ENCODE peak calls at places on chromosomes 5 and 9, in eight cellular contexts. H is ovary; Q is astrocyte; N is CD8-positive, alpha-beta T cell; Z is stomach; G is astrocyte of the spinal cord; O is mammary epithelial cell; C is left ventricle myocardium inferior. A is an unnamed sample.

GRCh38 chr9:27945386-27945785 is 372.1 kb upstream of the C9orf72 start:
- DNase-seq in H (no peak), Q (peak), N (no peak), Z (no peak), G (peak), O (peak), C (no peak), A (peak)

GRCh38 chr5:149355688-149356087 is 2.2 kb upstream of the PCYOX1L start:
- DNase-seq in H (no peak), Q (no peak), N (no peak), Z (no peak), G (no peak), O (peak), C (no peak), A (peak)

GRCh38 chr5:67842806-67843205 is 372.8 kb upstream of the PIK3R1 start:
- DNase-seq in H (no peak), Q (peak), N (no peak), Z (no peak), G (peak), O (peak), C (no peak), A (peak)

GRCh38 chr9:108994695-108995094 is 18.6 kb downstream of the CTNNAL1 start:
- DNase-seq in H (peak), Q (peak), N (no peak), Z (peak), G (peak), O (no peak), C (peak), A (peak)

GRCh38 chr9:113588242-113588810 is 124.8 kb downstream of the RGS3 start:
- DNase-seq in H (no peak), Q (no peak), N (no peak), Z (peak), G (no peak), O (no peak), C (peak), A (no peak)

GRCh38 chr9:82540175-82540574 is 522.8 kb downstream of the RASEF start:
- DNase-seq in H (no peak), Q (no peak), N (no peak), Z (no peak), G (no peak), O (peak), C (no peak), A (peak)

GRCh38 chr5:147017621-147018020 is 139.1 kb upstream of the PPP2R2B start:
- DNase-seq in H (no peak), Q (no peak), N (no peak), Z (no peak), G (no peak), O (no peak), C (no peak), A (no peak)

GRCh38 chr5:165161204-165161603 is 1655.8 kb downstream of the MAT2B start:
- DNase-seq in H (no peak), Q (no peak), N (no peak), Z (no peak), G (no peak), O (no peak), C (no peak), A (no peak)

GRCh38 chr5:52895572-52896296 is 93.4 kb upstream of the ITGA2 start:
- DNase-seq in H (no peak), Q (no peak), N (no peak), Z (no peak), G (no peak), O (no peak), C (no peak), A (no peak)

GRCh38 chr9:109468927-109469326 is 29.2 kb downstream of the PTPN3 start:
- DNase-seq in H (no peak), Q (no peak), N (no peak), Z (no peak), G (no peak), O (peak), C (no peak), A (peak)

GRCh38 chr9:99143661-99144060 is 38.7 kb downstream of the TGFBR1 start:
- DNase-seq in H (no peak), Q (no peak), N (no peak), Z (no peak), G (no peak), O (peak), C (no peak), A (peak)

GRCh38 chr5:153613143-153613542 is 122.7 kb downstream of the GRIA1 start:
- DNase-seq in H (no peak), Q (peak), N (no peak), Z (no peak), G (peak), O (no peak), C (no peak), A (peak)

GRCh38 chr9:22052376-22052945 is 43.4 kb upstream of the CDKN2B start:
- DNase-seq in H (no peak), Q (peak), N (no peak), Z (no peak), G (peak), O (peak), C (no peak), A (peak)

GRCh38 chr5:94562327-94562971 is 56.0 kb downstream of the KIAA0825 start:
- DNase-seq in H (no peak), Q (no peak), N (no peak), Z (no peak), G (no peak), O (no peak), C (no peak), A (peak)

GRCh38 chr9:23041466-23041865 is 594.8 kb downstream of the DMRTA1 start:
- DNase-seq in H (no peak), Q (no peak), N (no peak), Z (no peak), G (no peak), O (no peak), C (no peak), A (peak)

GRCh38 chr5:38070304-38070703 is 188.1 kb upstream of the EGFLAM start:
- DNase-seq in H (no peak), Q (no peak), N (no peak), Z (no peak), G (no peak), O (no peak), C (no peak), A (no peak)

GRCh38 chr5:80184235-80185023 is 71.4 kb downstream of the SERINC5 start:
- DNase-seq in H (no peak), Q (no peak), N (no peak), Z (peak), G (no peak), O (no peak), C (no peak), A (peak)

GRCh38 chr5:102453716-102454115 is 45.1 kb downstream of the SLCO6A1 start:
- DNase-seq in H (no peak), Q (no peak), N (no peak), Z (no peak), G (no peak), O (no peak), C (no peak), A (no peak)

GRCh38 chr9:34500623-34501267 is 22.0 kb downstream of the ENHO start:
- DNase-seq in H (peak), Q (no peak), N (peak), Z (peak), G (peak), O (peak), C (peak), A (peak)

GRCh38 chr5:133892774-133893173 is 75.7 kb downstream of the C5orf15 start:
- DNase-seq in H (no peak), Q (no peak), N (no peak), Z (no peak), G (no peak), O (no peak), C (no peak), A (no peak)

GRCh38 chr9:17520264-17521058 is 58.4 kb upstream of the SH3GL2 start:
- DNase-seq in H (no peak), Q (no peak), N (no peak), Z (no peak), G (no peak), O (no peak), C (no peak), A (no peak)

GRCh38 chr5:61431923-61432620 is 100.0 kb downstream of the ZSWIM6 start:
- DNase-seq in H (peak), Q (peak), N (no peak), Z (no peak), G (no peak), O (peak), C (no peak), A (no peak)

GRCh38 chr5:66442951-66443445 is 153.2 kb upstream of the MAST4 start:
- DNase-seq in H (peak), Q (peak), N (no peak), Z (no peak), G (no peak), O (no peak), C (no peak), A (no peak)

GRCh38 chr5:56941981-56942380 is 9.9 kb downstream of the MIER3 start:
- DNase-seq in H (no peak), Q (peak), N (no peak), Z (no peak), G (peak), O (no peak), C (no peak), A (no peak)

GRCh38 chr5:75664933-75665332 is 52.3 kb downstream of the POC5 start:
- DNase-seq in H (no peak), Q (no peak), N (no peak), Z (no peak), G (no peak), O (no peak), C (no peak), A (no peak)

GRCh38 chr9:122988141-122988540 is 45.3 kb upstream of the GPR21 start:
- DNase-seq in H (no peak), Q (no peak), N (no peak), Z (no peak), G (no peak), O (no peak), C (no peak), A (no peak)

GRCh38 chr5:14449052-14449661 is 132.4 kb upstream of the OTULINL start:
- DNase-seq in H (peak), Q (peak), N (no peak), Z (no peak), G (peak), O (peak), C (no peak), A (no peak)

GRCh38 chr5:20113930-20114329 is 125.9 kb upstream of the CDH18 start:
- DNase-seq in H (no peak), Q (no peak), N (no peak), Z (no peak), G (no peak), O (no peak), C (no peak), A (no peak)

GRCh38 chr5:154478224-154478565 is at the start of gene HAND1:
- DNase-seq in H (peak), Q (no peak), N (no peak), Z (peak), G (no peak), O (no peak), C (peak), A (peak)

GRCh38 chr9:87271696-87272477 is 225.8 kb upstream of the DAPK1 start:
- DNase-seq in H (no peak), Q (no peak), N (no peak), Z (no peak), G (no peak), O (no peak), C (no peak), A (no peak)

GRCh38 chr5:174245506-174245905 is 200.0 kb downstream of the NSG2 start:
- DNase-seq in H (no peak), Q (peak), N (no peak), Z (no peak), G (peak), O (no peak), C (no peak), A (no peak)

GRCh38 chr9:127923046-127923445 is 6.2 kb upstream of the ST6GALNAC4 start:
- DNase-seq in H (no peak), Q (no peak), N (no peak), Z (no peak), G (no peak), O (no peak), C (no peak), A (no peak)

GRCh38 chr9:127925959-127926949 is 4.3 kb downstream of the PIP5KL1 start:
- DNase-seq in H (no peak), Q (no peak), N (peak), Z (no peak), G (no peak), O (no peak), C (no peak), A (no peak)

GRCh38 chr9:127923771-127924170 is 6.8 kb downstream of the PIP5KL1 start:
- DNase-seq in H (no peak), Q (peak), N (no peak), Z (no peak), G (peak), O (peak), C (no peak), A (peak)

GRCh38 chr9:127926961-127927456 is 3.6 kb downstream of the PIP5KL1 start:
- DNase-seq in H (no peak), Q (no peak), N (peak), Z (no peak), G (no peak), O (peak), C (no peak), A (no peak)

DNA sequence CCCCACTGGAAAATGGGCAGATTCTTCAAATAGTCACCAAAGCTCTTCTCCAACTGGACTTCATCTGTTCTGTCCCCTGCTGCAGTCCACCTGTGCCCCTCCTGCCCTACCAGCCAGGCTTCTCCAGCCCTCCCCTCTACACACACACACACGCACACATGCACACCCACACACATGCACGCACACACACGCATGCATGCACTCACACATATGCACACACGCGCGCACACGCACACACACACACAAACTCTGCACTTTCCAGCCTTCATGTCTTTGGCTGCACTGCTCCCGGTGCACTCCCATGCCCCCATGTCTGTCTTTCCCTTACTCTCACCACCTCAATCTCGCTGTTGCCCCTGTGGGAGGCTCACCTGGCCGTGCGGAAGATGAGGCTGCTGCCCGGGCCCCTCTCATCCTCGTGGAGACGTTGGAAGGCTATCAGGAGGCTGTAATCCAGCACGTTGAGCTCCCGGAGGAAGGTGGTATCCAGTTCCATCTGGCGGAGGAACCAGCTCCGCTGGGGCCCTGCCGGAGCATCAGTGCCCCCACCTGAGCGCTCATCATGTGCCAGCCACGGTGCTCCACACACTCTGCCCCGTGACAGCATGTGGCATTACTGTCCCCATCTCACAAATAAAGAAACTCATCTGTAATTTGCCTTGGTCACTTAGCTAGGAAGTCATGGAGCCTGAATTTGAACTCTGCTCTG is 5.7 kb downstream of the PIP5KL1 start:
- DNase-seq in H (no peak), Q (no peak), N (no peak), Z (no peak), G (no peak), O (no peak), C (no peak), A (no peak)
- TF ChIP-seq CTCF in H (no peak), Q (no peak), N (no peak), Z (no peak), G (no peak), O (no peak), C (no peak), A (no peak)

DNA sequence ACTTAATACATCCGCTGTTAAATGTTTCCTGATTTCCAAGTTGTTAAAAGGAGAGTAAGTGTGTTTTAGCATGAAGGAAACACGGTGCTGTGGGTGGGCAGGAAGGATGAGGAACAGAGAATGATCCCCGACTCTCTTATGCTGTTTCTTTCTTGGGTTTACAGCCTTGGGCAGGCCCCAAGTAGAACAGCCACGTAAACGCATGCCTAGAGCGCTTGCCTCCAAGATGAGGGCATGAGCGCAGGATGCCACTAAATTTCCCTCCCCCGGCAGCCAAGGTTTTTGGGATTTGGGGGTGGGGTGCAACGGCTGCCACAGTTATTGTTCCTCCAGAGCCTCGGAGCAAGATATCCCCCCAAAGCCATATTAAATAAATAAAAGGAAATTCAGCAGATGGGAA is 10.1 kb upstream of the DELE1 start:
- DNase-seq in H (no peak), Q (no peak), N (no peak), Z (no peak), G (no peak), O (no peak), C (no peak), A (no peak)
- H3K4me3 ChIP-seq in H (peak), Q (peak), N (no peak), Z (no peak), G (no peak), O (no peak), C (peak), A (no peak)

DNA sequence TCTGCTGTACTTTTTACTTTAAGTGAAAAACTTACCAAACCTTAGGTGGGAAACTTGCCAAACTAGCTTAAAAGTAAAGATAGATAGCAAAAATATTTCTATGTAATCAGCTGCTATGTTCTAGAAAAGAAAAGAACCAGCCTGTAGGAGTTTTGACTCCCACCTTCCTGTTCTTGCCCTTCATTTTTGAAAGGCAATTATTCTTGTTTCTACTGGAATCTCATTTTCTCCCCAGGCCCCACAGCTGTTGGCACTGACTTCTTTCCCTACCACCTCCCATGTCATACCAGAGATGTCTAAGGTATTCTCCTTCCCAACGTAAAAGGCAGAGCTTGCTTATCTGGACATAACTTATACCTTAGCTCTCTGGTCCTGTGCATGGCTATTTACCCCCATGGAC is 389.7 kb downstream of the ARHGEF28 start:
- DNase-seq in H (no peak), Q (peak), N (no peak), Z (no peak), G (no peak), O (no peak), C (no peak), A (no peak)
- TF ChIP-seq CTCF in H (no peak), Q (no peak), N (no peak), Z (no peak), G (no peak), O (no peak), C (no peak), A (no peak)

DNA sequence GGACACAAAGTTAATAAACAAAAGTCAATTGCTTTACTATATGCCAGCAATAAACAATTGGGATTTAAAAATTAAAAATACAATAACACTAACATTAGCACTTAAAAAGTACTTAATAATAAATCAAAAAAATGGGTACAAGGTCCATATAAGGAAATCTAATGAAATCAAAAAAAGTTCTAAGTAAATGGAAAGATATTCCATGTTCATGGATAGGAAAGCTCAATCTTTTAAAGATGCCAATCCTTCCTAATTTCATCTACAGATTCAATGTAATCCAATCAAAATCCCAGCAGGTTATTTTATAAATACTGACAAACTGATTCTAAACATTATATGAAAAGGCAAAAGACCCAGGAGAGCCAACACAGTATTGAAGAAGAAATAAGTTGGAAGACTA is 41.9 kb downstream of the BTNL9 start:
- DNase-seq in H (no peak), Q (no peak), N (no peak), Z (no peak), G (no peak), O (no peak), C (no peak), A (no peak)
- H3K4me3 ChIP-seq in H (no peak), Q (no peak), N (no peak), Z (no peak), G (no peak), O (no peak), C (no peak), A (no peak)

GRCh38 chr9:137959641-137960411 is 82.2 kb downstream of the CACNA1B start:
- DNase-seq in H (no peak), Q (no peak), N (no peak), Z (peak), G (no peak), O (no peak), C (no peak), A (no peak)

GRCh38 chr9:137956039-137956438 is 78.5 kb downstream of the CACNA1B start:
- DNase-seq in H (no peak), Q (no peak), N (no peak), Z (no peak), G (no peak), O (no peak), C (no peak), A (no peak)

GRCh38 chr9:137963525-137963924 is 85.9 kb downstream of the CACNA1B start:
- DNase-seq in H (no peak), Q (no peak), N (no peak), Z (no peak), G (no peak), O (no peak), C (no peak), A (no peak)

GRCh38 chr9:137956688-137957385 is 79.3 kb downstream of the CACNA1B start:
- DNase-seq in H (no peak), Q (no peak), N (no peak), Z (no peak), G (no peak), O (no peak), C (no peak), A (no peak)

GRCh38 chr9:137960496-137960895 is 82.9 kb downstream of the CACNA1B start:
- DNase-seq in H (no peak), Q (no peak), N (no peak), Z (peak), G (no peak), O (no peak), C (no peak), A (no peak)
- TF ChIP-seq CTCF in H (no peak), Q (no peak), N (peak), Z (no peak), G (no peak), O (no peak), C (no peak), A (no peak)

DNA sequence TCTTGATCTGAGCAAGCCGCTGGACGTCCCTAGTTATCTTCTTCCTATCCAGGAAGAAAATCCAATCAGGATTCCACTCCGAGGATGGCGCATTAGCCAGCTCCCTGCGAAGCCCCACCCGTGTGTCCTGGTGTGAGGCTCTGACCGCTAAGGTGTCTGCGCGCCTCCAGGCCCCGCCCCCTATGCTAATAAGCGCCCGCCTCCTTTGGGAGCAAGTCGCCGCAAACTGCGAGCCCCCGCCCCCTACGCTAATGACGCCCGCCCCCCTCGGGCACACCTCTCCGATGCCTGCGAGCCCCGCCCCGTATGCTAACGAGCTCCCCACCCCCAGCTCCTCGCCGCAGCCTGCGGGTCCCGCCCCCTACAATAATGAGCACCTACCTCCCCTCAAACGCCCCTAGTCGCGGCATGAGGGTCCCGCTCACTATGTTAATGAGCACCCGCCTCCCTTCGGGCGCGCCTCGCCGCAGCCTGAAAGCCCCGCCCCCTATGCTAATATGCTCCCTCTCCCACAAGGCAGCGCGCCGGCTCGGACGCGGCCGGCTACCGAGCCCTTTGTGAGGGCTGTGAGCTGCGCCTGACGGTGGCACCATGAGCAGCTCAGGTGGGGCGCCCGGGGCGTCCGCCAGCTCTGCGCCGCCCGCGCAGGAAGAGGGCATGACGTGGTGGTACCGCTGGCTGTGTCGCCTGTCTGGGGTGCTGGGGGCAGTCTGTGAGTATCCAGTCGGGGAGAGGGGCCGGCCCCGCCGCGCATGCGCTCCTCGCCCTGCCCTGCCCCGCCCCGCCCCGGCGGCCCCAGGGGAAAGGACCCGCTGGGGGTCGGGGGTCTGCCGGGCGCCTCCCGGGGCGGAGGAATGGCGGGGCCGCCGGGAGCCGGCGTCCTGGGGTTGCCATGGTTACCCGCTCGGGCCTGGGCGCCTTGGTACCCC is at the start of gene CACFD1:
- DNase-seq in H (peak), Q (peak), N (peak), Z (peak), G (peak), O (peak), C (peak), A (peak)
- H3K4me3 ChIP-seq in H (peak), Q (peak), N (peak), Z (peak), G (peak), O (peak), C (peak), A (peak)

A was measured in bronchial epithelial cell.